ENCODE peak calls at places on chromosomes 1 and 21, in five cellular contexts. K is Peyer's patch; B is CD8-positive, alpha-beta memory T cell; C is Caco-2; T is GM23248. X is an unnamed sample.

GRCh38 chr1:234893359-234893724 is 235.3 kb downstream of the TOMM20 start:
- DNase-seq in C (no peak), T (no peak), K (no peak), B (no peak), X (peak; percentile 19)

GRCh38 chr1:54697896-54698295 is 17.8 kb upstream of the TTC4 start:
- DNase-seq in C (no peak), K (no peak), B (no peak), T (no peak), X (no peak)

GRCh38 chr1:218811497-218811896 is 362.2 kb upstream of the LYPLAL1 start:
- DNase-seq in C (no peak), T (no peak), K (no peak), B (no peak), X (no peak)

GRCh38 chr21:29166333-29166732 is 35.9 kb downstream of the MAP3K7CL start:
- DNase-seq in K (no peak), T (no peak), B (no peak), C (no peak), X (no peak)

GRCh38 chr21:34894401-34894800 is 154.7 kb downstream of the RUNX1 start:
- DNase-seq in B (no peak), T (no peak), K (no peak), C (no peak), X (no peak)

GRCh38 chr1:214537219-214537618 is 14.2 kb downstream of the PTPN14 start:
- DNase-seq in K (no peak), B (no peak), C (no peak), T (peak; percentile 42), X (no peak)

GRCh38 chr21:43331962-43332458 is 94.9 kb downstream of the SIK1 start:
- DNase-seq in K (no peak), B (no peak), T (peak; percentile 52), C (peak; percentile 59), X (peak; percentile 57)

GRCh38 chr1:161314201-161314981 is at the start of gene SDHC:
- DNase-seq in T (peak; percentile 95), B (peak; percentile 86), C (peak; percentile 88), K (peak; percentile 89), X (peak; percentile 84)

GRCh38 chr1:243628476-243628907 is 221.6 kb downstream of the AKT3 start:
- DNase-seq in K (no peak), T (peak; percentile 3), B (no peak), C (no peak), X (no peak)

GRCh38 chr1:220696863-220697231 is 6.7 kb downstream of the C1orf115 start:
- DNase-seq in K (no peak), C (no peak), B (no peak), T (peak; percentile 46), X (no peak)

GRCh38 chr21:45390831-45391742 is 13.9 kb upstream of the COL18A1 start:
- DNase-seq in C (peak; percentile 10), T (no peak), B (no peak), K (peak; percentile 18), X (no peak)

GRCh38 chr1:145717833-145718232 is 1.5 kb upstream of the CD160 start:
- DNase-seq in K (no peak), T (no peak), B (no peak), C (no peak), X (no peak)

GRCh38 chr1:99544328-99544727 is 101.6 kb upstream of the PALMD start:
- DNase-seq in K (no peak), C (no peak), T (peak; percentile 39), B (no peak), X (peak; percentile 33)

GRCh38 chr1:66985835-66986234 is 61.0 kb downstream of the MIER1 start:
- DNase-seq in B (no peak), T (no peak), C (no peak), K (no peak), X (no peak)

GRCh38 chr1:158180741-158181576 is at the start of gene CD1D:
- DNase-seq in T (peak; percentile 32), C (no peak), B (no peak), K (peak; percentile 72), X (no peak)

GRCh38 chr1:203093754-203094410 is 8.1 kb upstream of the MYOG start:
- DNase-seq in T (peak; percentile 37), C (no peak), K (no peak), B (no peak), X (no peak)

GRCh38 chr1:32768110-32768857 is 48.9 kb downstream of the YARS1 start:
- DNase-seq in B (no peak), T (no peak), C (no peak), K (no peak), X (no peak)

GRCh38 chr1:229664133-229664689 is 38.2 kb downstream of the URB2 start:
- DNase-seq in C (no peak), T (peak; percentile 11), B (peak; percentile 51), K (no peak), X (peak; percentile 78)

GRCh38 chr1:103218821-103219220 is 110.5 kb upstream of the COL11A1 start:
- DNase-seq in K (no peak), T (no peak), C (no peak), B (no peak), X (no peak)

GRCh38 chr1:60055336-60055735 is 18.2 kb downstream of the C1orf87 start:
- DNase-seq in B (no peak), K (no peak), C (no peak), T (peak; percentile 10), X (no peak)

GRCh38 chr1:221449801-221450470 is 292.0 kb downstream of the DUSP10 start:
- DNase-seq in C (no peak), B (no peak), T (peak; percentile 64), K (no peak), X (no peak)

GRCh38 chr1:11730429-11730861 is 5.5 kb upstream of the AGTRAP start:
- DNase-seq in K (no peak), C (no peak), B (no peak), T (peak; percentile 77), X (no peak)

DNA sequence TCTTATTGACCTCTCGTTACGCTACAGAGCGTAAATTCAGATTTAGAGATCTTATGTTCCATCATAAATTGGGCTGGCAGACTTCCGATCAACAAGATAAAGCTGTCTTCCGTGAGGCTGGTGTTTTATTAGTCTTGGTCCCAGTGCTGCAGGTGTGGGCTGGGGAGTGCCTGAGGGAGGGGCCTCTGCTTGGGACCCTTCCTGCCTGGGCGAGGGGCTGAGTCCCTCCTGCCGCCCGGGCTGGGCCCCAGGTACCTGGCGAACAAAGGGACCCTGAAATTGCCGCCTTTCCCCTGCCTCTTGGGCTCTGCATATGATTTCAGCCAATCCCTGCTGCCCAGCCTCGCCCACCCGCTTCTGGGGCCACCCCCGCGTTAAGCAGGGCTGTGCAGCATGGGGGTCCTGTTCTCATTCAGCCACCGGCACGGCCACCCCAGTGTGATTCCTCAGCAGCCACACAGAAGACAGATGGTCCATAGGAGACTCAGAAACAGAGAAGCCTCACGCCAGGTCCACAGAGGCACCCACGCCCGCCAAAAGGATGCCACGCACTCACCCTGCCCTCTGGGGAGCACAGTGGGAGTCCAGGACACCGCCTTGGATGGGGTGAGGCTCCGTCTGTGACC is 6.1 kb upstream of the SAMD11 start:
- DNase-seq in K (no peak), B (no peak), T (no peak), C (no peak), X (no peak)
- H3K27me3 ChIP-seq in K (no peaks in the 10 kb centered on the region), B (peaks cover 26% of the 10 kb centered on the region), T (no peaks in the 10 kb centered on the region), C (no peaks in the 10 kb centered on the region), X (peaks cover 44% of the 10 kb centered on the region)

GRCh38 chr1:225525377-225525776 is 97.5 kb upstream of the LBR start:
- DNase-seq in B (no peak), K (no peak), T (no peak), C (no peak), X (no peak)
- H3K27me3 ChIP-seq in B (no peaks in the 10 kb centered on the region), K (no peaks in the 10 kb centered on the region), T (no peaks in the 10 kb centered on the region), C (no peaks in the 10 kb centered on the region), X (no peaks in the 10 kb centered on the region)

GRCh38 chr1:50421366-50421748 is 1.9 kb downstream of the DMRTA2 start:
- DNase-seq in K (no peak), B (no peak), C (no peak), T (no peak), X (no peak)
- H3K27me3 ChIP-seq in K (no peaks in the 10 kb centered on the region), B (peaks cover 37% of the 10 kb centered on the region), C (no peaks in the 10 kb centered on the region), T (peaks cover 98% of the 10 kb centered on the region), X (no peaks in the 10 kb centered on the region)

DNA sequence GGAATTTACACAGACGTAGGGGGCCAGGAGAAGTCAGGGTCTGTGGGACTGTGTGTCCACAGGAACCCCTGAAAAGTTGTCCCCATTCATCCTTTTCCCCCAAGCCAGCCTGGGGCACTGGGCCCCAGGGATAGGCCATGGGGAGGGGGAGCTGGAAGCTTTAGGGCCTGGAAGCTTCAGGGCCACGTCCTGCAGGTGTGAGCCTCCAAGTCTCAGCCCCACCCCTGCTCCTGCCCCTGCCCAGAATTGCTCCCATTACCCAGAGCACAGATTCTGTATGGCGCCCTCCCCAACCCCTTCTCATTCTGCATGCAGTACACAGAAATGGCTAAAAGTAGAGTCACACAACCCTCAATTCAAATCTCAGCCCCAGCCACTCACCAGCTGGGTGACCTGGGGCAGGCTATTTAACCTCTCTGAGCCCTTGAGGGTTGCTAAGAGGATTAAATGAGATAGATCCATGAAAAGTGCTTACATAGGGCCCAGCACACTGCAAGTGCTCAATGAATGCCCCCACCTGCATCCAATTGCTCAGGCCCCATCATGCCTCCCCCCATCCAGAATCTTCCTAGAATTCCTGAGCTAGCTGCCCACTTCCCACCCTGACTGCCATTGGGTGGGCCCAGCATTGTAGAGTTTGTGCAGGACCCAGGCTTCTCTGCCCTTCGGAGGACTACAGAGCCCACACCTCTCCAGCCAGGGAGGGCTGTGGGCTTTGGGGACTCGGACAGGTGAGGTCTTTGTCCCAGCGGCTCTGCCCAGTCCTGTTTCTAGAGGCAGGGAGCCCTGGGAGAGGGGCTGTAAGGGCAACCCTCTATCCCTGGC is 6.5 kb downstream of the RAP1GAP start:
- DNase-seq in B (no peak), K (no peak), C (no peak), T (no peak), X (no peak)
- H3K27me3 ChIP-seq in B (peaks cover 30% of the 10 kb centered on the region), K (no peaks in the 10 kb centered on the region), C (no peaks in the 10 kb centered on the region), T (peaks cover 7% of the 10 kb centered on the region), X (no peaks in the 10 kb centered on the region)